ENCODE peak calls at places on chromosomes 4 and X, in six cellular contexts. C is H1, X is SK-N-SH, K is sigmoid colon, P is transverse colon, A is A549. Q is an unnamed sample.

GRCh38 chrX:49177338-49177833 is 5.7 kb downstream of the PLP2 start:
- DNase-seq in P (no peak), X (no peak), C (no peak), K (peak; percentile 63), A (no peak), Q (no peak)

GRCh38 chr4:15186149-15186548 is 183.9 kb downstream of the CPEB2 start:
- DNase-seq in K (no peak), C (no peak), P (no peak), A (no peak), X (no peak), Q (no peak)

GRCh38 chrX:133608406-133608805 is 193.1 kb upstream of the GPC4 start:
- DNase-seq in P (no peak), C (no peak), A (no peak), K (no peak), X (no peak), Q (no peak)

GRCh38 chr4:112060212-112060611 is 85.0 kb upstream of the FAM241A start:
- DNase-seq in P (no peak), X (peak; percentile 13), K (no peak), A (peak; percentile 6), C (no peak), Q (no peak)

GRCh38 chrX:57900961-57901360 is 9.3 kb downstream of the ZXDA start:
- DNase-seq in K (no peak), X (no peak), A (no peak), P (no peak), C (no peak), Q (no peak)

GRCh38 chrX:12401252-12401651 is 263.0 kb downstream of the FRMPD4 start:
- DNase-seq in C (no peak), K (no peak), A (no peak), X (no peak), P (no peak), Q (no peak)

GRCh38 chr4:8333726-8334460 is 64.3 kb downstream of the HTRA3 start:
- DNase-seq in A (no peak), P (no peak), C (no peak), X (no peak), K (peak; percentile 28), Q (no peak)

GRCh38 chr4:154908168-154908567 is 127.1 kb downstream of the RBM46 start:
- DNase-seq in K (no peak), A (no peak), P (no peak), X (no peak), C (no peak), Q (no peak)

GRCh38 chrX:47649302-47649701 is 1.1 kb downstream of the ELK1 start:
- DNase-seq in C (no peak), P (no peak), K (no peak), A (no peak), X (no peak), Q (no peak)

GRCh38 chrX:3520987-3521875 is 174.8 kb upstream of the MXRA5 start:
- DNase-seq in P (no peak), X (no peak), K (no peak), C (no peak), A (no peak), Q (no peak)

GRCh38 chr4:66855956-66856355 is 689.3 kb downstream of the CENPC start:
- DNase-seq in A (no peak), P (no peak), K (no peak), C (no peak), X (no peak), Q (no peak)

GRCh38 chr4:8289956-8290700 is 20.6 kb downstream of the HTRA3 start:
- DNase-seq in K (peak; percentile 54), X (no peak), C (no peak), P (no peak), A (no peak), Q (peak; percentile 14)

GRCh38 chrX:6228720-6229119 is at the start of gene NLGN4X:
- DNase-seq in P (no peak), C (no peak), K (no peak), A (no peak), X (peak; percentile 45), Q (peak; percentile 16)

GRCh38 chr4:77699731-77700210 is 94.2 kb downstream of the CXCL13 start:
- DNase-seq in P (no peak), X (peak; percentile 24), K (no peak), A (no peak), C (no peak), Q (no peak)

GRCh38 chr4:126916626-126917140 is 716.1 kb upstream of the INTU start:
- DNase-seq in C (no peak), X (no peak), K (no peak), P (no peak), A (no peak), Q (no peak)

GRCh38 chr4:40232610-40233009 is 35.8 kb downstream of the RHOH start:
- DNase-seq in A (no peak), X (no peak), P (no peak), K (no peak), C (no peak), Q (no peak)
- H3K27ac ChIP-seq in A (no peak overlapping the region), X (no peak overlapping the region), P (no peak overlapping the region), K (no peak overlapping the region), C (no peak overlapping the region), Q (no peak overlapping the region)

DNA sequence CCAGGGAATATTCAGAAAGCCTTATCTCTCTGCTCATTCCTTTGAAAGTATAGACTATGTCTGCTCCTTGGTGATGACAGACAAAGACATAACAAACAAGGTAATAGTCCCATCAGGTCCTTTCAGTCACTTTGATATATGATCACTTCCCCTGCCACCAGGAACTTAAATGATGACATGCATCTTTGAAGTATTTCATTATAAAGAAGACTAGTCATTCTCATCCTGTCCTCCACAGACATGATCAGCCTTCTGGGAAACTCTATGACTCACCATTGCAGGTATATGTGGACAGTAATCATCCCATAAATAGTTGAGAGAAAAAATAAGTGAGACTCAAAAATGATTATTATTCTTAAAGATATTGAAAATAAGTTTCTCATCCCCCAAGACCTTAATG is 117.5 kb upstream of the VCX2 start:
- DNase-seq in A (no peak), X (no peak), K (no peak), P (no peak), C (no peak), Q (no peak)
- TF ChIP-seq EP300 in A (no peak), X (no peak), K (no peak), P (no peak), C (no peak), Q (no peak)

GRCh38 chr4:102533916-102534315 is 32.8 kb downstream of the NFKB1 start:
- DNase-seq in K (no peak), C (no peak), A (no peak), X (no peak), P (no peak), Q (no peak)

GRCh38 chr4:102535398-102536082 is 34.4 kb downstream of the NFKB1 start:
- DNase-seq in A (no peak), K (no peak), X (no peak), P (no peak), C (no peak), Q (no peak)

GRCh38 chr4:102537280-102537679 is 36.1 kb downstream of the NFKB1 start:
- DNase-seq in K (no peak), A (no peak), X (no peak), P (no peak), C (no peak), Q (no peak)

GRCh38 chr4:102534845-102535244 is 33.7 kb downstream of the NFKB1 start:
- DNase-seq in P (no peak), K (no peak), C (no peak), X (no peak), A (no peak), Q (no peak)

DNA sequence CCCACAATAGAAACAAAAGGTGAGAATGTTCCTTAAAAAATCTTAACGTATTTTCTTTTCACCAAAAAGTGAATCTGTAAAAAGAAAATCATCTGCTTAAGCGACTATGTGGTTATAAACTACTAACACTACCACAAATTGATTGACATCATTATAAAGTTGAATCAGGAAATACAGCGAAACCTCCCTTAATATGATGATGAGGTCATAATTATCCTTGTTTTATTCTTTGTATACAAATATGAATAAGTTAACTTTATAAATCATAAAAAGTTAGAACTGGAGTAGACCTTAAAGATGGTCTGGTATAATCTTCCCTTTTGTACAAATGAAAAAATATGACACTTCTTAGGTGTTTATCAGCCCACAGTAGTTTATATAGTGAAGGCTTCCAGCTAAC is 35.6 kb downstream of the NFKB1 start:
- DNase-seq in C (no peak), X (no peak), K (no peak), P (no peak), A (no peak), Q (no peak)
- TF ChIP-seq CTCF in C (no peak), X (no peak), K (no peak), P (no peak), A (no peak), Q (no peak)

GRCh38 chr4:82775243-82775642 is 23.4 kb downstream of the SCD5 start:
- DNase-seq in P (no peak), A (no peak), X (no peak), C (no peak), K (no peak), Q (no peak)
- H3K27ac ChIP-seq in P (no peak overlapping the region), A (no peak overlapping the region), X (no peak overlapping the region), C (no peak overlapping the region), K (no peak overlapping the region), Q (no peak overlapping the region)

DNA sequence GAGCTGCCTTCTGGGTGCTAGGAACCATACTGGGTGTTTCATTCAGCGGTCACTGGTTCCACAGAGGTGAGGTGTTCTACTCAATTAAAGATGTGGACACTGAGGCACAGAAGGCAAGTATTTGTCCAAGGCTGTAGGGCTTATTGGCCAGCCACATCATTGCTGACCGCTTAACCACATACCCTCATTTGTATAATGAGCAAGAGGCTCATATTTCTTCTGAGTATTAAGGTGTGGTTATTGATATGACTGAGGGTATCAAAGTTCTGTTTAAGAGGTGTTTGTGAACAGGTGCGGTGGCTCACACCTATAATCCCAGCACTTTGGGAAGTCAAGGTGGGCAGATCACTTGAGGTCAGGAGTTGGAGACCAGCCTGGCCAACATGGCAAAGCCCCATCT is 14.3 kb downstream of the RNF4 start:
- DNase-seq in P (no peak), C (no peak), X (no peak), K (no peak), A (no peak), Q (no peak)
- TF ChIP-seq EP300 in P (no peak), C (no peak), X (no peak), K (no peak), A (no peak), Q (no peak)

GRCh38 chr4:147108409-147108808 is 162.7 kb upstream of the TTC29 start:
- DNase-seq in A (no peak), C (no peak), X (no peak), K (no peak), P (no peak), Q (no peak)

GRCh38 chr4:147110473-147110872 is 164.8 kb upstream of the TTC29 start:
- DNase-seq in P (no peak), C (no peak), A (no peak), K (no peak), X (no peak), Q (no peak)

GRCh38 chr4:147109800-147110199 is 164.1 kb upstream of the TTC29 start:
- DNase-seq in C (no peak), X (no peak), P (no peak), A (no peak), K (no peak), Q (no peak)

DNA sequence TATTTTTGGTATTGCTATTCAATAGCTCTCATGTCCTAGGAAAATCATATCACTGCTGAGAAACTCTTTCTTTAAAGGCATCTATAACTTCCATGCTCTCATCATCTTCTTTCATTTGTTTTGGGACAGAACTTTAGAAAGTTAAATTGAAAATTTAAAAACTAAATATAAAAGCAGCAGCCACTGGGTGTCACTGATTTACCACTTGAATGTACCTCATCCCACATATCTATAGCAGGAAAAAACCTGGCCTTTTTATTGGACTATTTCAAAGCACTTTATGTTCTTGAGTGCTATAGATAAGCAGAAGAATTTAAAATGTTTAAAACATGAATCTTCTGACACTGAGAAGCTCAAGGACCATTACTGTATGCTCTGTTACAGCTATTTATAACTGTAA is 165.3 kb upstream of the TTC29 start:
- DNase-seq in K (no peak), C (no peak), A (no peak), X (peak; percentile 29), P (no peak), Q (no peak)
- TF ChIP-seq CTCF in K (no peak), C (no peak), A (peak; percentile 15), X (peak; percentile 43), P (no peak), Q (peak; percentile 61)

Q was measured in ovary.